ENCODE peak calls at places on chromosomes 6 and 20, in six cellular contexts. R is body of pancreas, W is hippocampal formation, C is neural progenitor cell, G is GM12891, E is lower leg skin. H is an unnamed sample.

GRCh38 chr20:62088258-62089127 is 22.8 kb upstream of the TAF4 start:
- DNase-seq in R (peak), G (no peak), W (no peak), E (no peak), C (no peak), H (peak)

GRCh38 chr6:132227937-132228336 is 173.3 kb downstream of the MOXD1 start:
- DNase-seq in G (no peak), R (no peak), C (no peak), E (no peak), W (no peak), H (no peak)

GRCh38 chr6:110415297-110415916 is at the start of gene DDO:
- DNase-seq in E (peak), C (no peak), R (peak), W (peak), G (no peak), H (peak)

GRCh38 chr6:1614448-1614766 is 4.7 kb downstream of the FOXC1 start:
- DNase-seq in C (peak), G (no peak), E (no peak), W (no peak), R (no peak), H (no peak)

GRCh38 chr20:57107208-57107607 is 159.2 kb downstream of the BMP7 start:
- DNase-seq in W (no peak), G (no peak), E (no peak), C (no peak), R (no peak), H (no peak)

GRCh38 chr6:15456422-15456821 is 206.4 kb downstream of the DTNBP1 start:
- DNase-seq in R (no peak), E (no peak), W (no peak), C (no peak), G (no peak), H (no peak)

GRCh38 chr6:153328194-153328593 is 197.1 kb upstream of the RGS17 start:
- DNase-seq in G (no peak), E (no peak), R (no peak), C (no peak), W (no peak), H (no peak)

GRCh38 chr6:82737965-82738364 is 327.7 kb downstream of the UBE3D start:
- DNase-seq in W (no peak), E (no peak), R (no peak), C (no peak), G (no peak), H (no peak)

GRCh38 chr6:81834141-81834621 is 81.7 kb upstream of the TENT5A start:
- DNase-seq in C (no peak), R (peak), W (no peak), E (no peak), G (no peak), H (peak)

GRCh38 chr6:29791786-29792122 is 35.9 kb upstream of the HLA-G start:
- DNase-seq in C (no peak), R (no peak), E (no peak), W (no peak), G (no peak), H (no peak)

GRCh38 chr6:13794184-13794583 is 20.2 kb downstream of the MCUR1 start:
- DNase-seq in W (no peak), E (no peak), C (no peak), G (no peak), R (no peak), H (peak)

GRCh38 chr6:6085928-6086668 is 79.4 kb upstream of the NRN1 start:
- DNase-seq in R (no peak), E (no peak), C (no peak), G (no peak), W (peak), H (no peak)

GRCh38 chr6:28794175-28795002 is 129.4 kb downstream of the TRIM27 start:
- DNase-seq in G (no peak), W (no peak), E (no peak), R (no peak), C (peak), H (no peak)

GRCh38 chr6:24188571-24188970 is 62.6 kb downstream of the NRSN1 start:
- DNase-seq in W (no peak), C (no peak), E (no peak), R (no peak), G (no peak), H (no peak)

GRCh38 chr20:56483970-56484369 is 15.5 kb downstream of the RTF2 start:
- DNase-seq in W (no peak), C (no peak), R (no peak), E (no peak), G (no peak), H (no peak)

H was measured in LHCN-M2.